ENCODE peak calls at places on chromosome 22, in six cellular contexts. One of them, this sample, is unnamed. For H3K4me1, H3K27me3 and H3K36me3, the result is how much of the 10 kb centered on the place peaks cover.

GRCh38 chr22:47139790-47140119 is 377.3 kb downstream of the TBC1D22A start:
- DNase-seq in transverse colon: no peak
- DNase-seq in fibroblast of lung: no peak
- DNase-seq in HepG2: no peak
- DNase-seq in heart right ventricle: no peak
- DNase-seq in spleen: no peak
- DNase-seq in this sample: no peak

GRCh38 chr22:38830845-38831108 is 13.1 kb downstream of the NPTXR start:
- DNase-seq in transverse colon: no peak
- DNase-seq in fibroblast of lung: no peak
- DNase-seq in HepG2: no peak
- DNase-seq in heart right ventricle: no peak
- DNase-seq in spleen: no peak
- DNase-seq in this sample: no peak

GRCh38 chr22:38943181-38943580 is 14.2 kb upstream of the APOBEC3A start:
- DNase-seq in transverse colon: peak
- DNase-seq in fibroblast of lung: no peak
- DNase-seq in HepG2: no peak
- DNase-seq in heart right ventricle: no peak
- DNase-seq in spleen: no peak
- DNase-seq in this sample: no peak

GRCh38 chr22:34160117-34160758 is 240.0 kb upstream of the LARGE1 start:
- DNase-seq in transverse colon: no peak
- DNase-seq in fibroblast of lung: no peak
- DNase-seq in HepG2: no peak
- DNase-seq in heart right ventricle: no peak
- DNase-seq in spleen: no peak
- DNase-seq in this sample: no peak

GRCh38 chr22:49018601-49019000 is 809.1 kb downstream of the BRD1 start:
- DNase-seq in transverse colon: no peak
- DNase-seq in fibroblast of lung: no peak
- DNase-seq in HepG2: no peak
- DNase-seq in heart right ventricle: no peak
- DNase-seq in spleen: peak
- DNase-seq in this sample: no peak

GRCh38 chr22:23565288-23565941 is 14.7 kb downstream of the IGLL1 start:
- DNase-seq in transverse colon: peak
- DNase-seq in fibroblast of lung: no peak
- DNase-seq in HepG2: no peak
- DNase-seq in heart right ventricle: no peak
- DNase-seq in spleen: peak
- DNase-seq in this sample: no peak

GRCh38 chr22:19808873-19809478 is 45.7 kb downstream of the GNB1L start:
- DNase-seq in transverse colon: no peak
- DNase-seq in fibroblast of lung: no peak
- DNase-seq in HepG2: no peak
- DNase-seq in heart right ventricle: peak
- DNase-seq in spleen: peak
- DNase-seq in this sample: no peak

GRCh38 chr22:40862013-40862412 is at the start of gene DNAJB7:
- DNase-seq in transverse colon: no peak
- DNase-seq in fibroblast of lung: no peak
- DNase-seq in HepG2: no peak
- DNase-seq in heart right ventricle: no peak
- DNase-seq in spleen: no peak
- DNase-seq in this sample: no peak

GRCh38 chr22:44311855-44312170 is 938 bp downstream of the SHISAL1 start:
- DNase-seq in transverse colon: no peak
- DNase-seq in fibroblast of lung: peak
- DNase-seq in HepG2: no peak
- DNase-seq in heart right ventricle: no peak
- DNase-seq in spleen: no peak
- DNase-seq in this sample: no peak

GRCh38 chr22:20661473-20661872 is 112.4 kb upstream of the SERPIND1 start:
- DNase-seq in transverse colon: no peak
- DNase-seq in fibroblast of lung: no peak
- DNase-seq in HepG2: no peak
- DNase-seq in heart right ventricle: no peak
- DNase-seq in spleen: no peak
- DNase-seq in this sample: no peak

GRCh38 chr22:43241138-43241597 is 54.2 kb upstream of the TTLL12 start:
- DNase-seq in transverse colon: no peak
- DNase-seq in fibroblast of lung: no peak
- DNase-seq in HepG2: peak
- DNase-seq in heart right ventricle: no peak
- DNase-seq in spleen: no peak
- DNase-seq in this sample: no peak

GRCh38 chr22:28568099-28568498 is 111.5 kb downstream of the TTC28 start:
- DNase-seq in transverse colon: no peak
- DNase-seq in fibroblast of lung: no peak
- DNase-seq in HepG2: no peak
- DNase-seq in heart right ventricle: no peak
- DNase-seq in spleen: no peak
- DNase-seq in this sample: no peak

GRCh38 chr22:39110631-39111561 is 13.9 kb downstream of the APOBEC3H start:
- DNase-seq in transverse colon: no peak
- DNase-seq in fibroblast of lung: no peak
- DNase-seq in HepG2: peak
- DNase-seq in heart right ventricle: no peak
- DNase-seq in spleen: no peak
- DNase-seq in this sample: no peak

GRCh38 chr22:19943665-19944026 is 2.0 kb upstream of the TXNRD2 start:
- DNase-seq in transverse colon: no peak
- DNase-seq in fibroblast of lung: peak
- DNase-seq in HepG2: peak
- DNase-seq in heart right ventricle: no peak
- DNase-seq in spleen: no peak
- DNase-seq in this sample: no peak

GRCh38 chr22:37803636-37804371 is 3.9 kb upstream of the GCAT start:
- DNase-seq in transverse colon: no peak
- DNase-seq in fibroblast of lung: no peak
- DNase-seq in HepG2: no peak
- DNase-seq in heart right ventricle: no peak
- DNase-seq in spleen: no peak
- DNase-seq in this sample: no peak

GRCh38 chr22:48632641-48633246 is 1194.9 kb downstream of the BRD1 start:
- DNase-seq in transverse colon: no peak
- DNase-seq in fibroblast of lung: no peak
- DNase-seq in HepG2: no peak
- DNase-seq in heart right ventricle: no peak
- DNase-seq in spleen: no peak
- DNase-seq in this sample: no peak

GRCh38 chr22:47219789-47220188 is 457.3 kb downstream of the TBC1D22A start:
- DNase-seq in transverse colon: no peak
- DNase-seq in fibroblast of lung: no peak
- DNase-seq in HepG2: no peak
- DNase-seq in heart right ventricle: no peak
- DNase-seq in spleen: no peak
- DNase-seq in this sample: no peak

GRCh38 chr22:38017939-38018885 is 33.9 kb upstream of the SOX10 start:
- DNase-seq in transverse colon: no peak
- DNase-seq in fibroblast of lung: no peak
- DNase-seq in HepG2: no peak
- DNase-seq in heart right ventricle: no peak
- DNase-seq in spleen: no peak
- DNase-seq in this sample: no peak

GRCh38 chr22:40857309-40857851 is 432 bp downstream of the XPNPEP3 start:
- DNase-seq in transverse colon: no peak
- DNase-seq in fibroblast of lung: no peak
- DNase-seq in HepG2: no peak
- DNase-seq in heart right ventricle: no peak
- DNase-seq in spleen: no peak
- DNase-seq in this sample: no peak

GRCh38 chr22:28711820-28712777 is 29.5 kb downstream of the CHEK2 start:
- DNase-seq in transverse colon: no peak
- DNase-seq in fibroblast of lung: peak
- DNase-seq in HepG2: peak
- DNase-seq in heart right ventricle: no peak
- DNase-seq in spleen: no peak
- DNase-seq in this sample: peak

GRCh38 chr22:40922484-40923303 is 28.5 kb upstream of the RBX1 start:
- DNase-seq in transverse colon: no peak
- DNase-seq in fibroblast of lung: peak
- DNase-seq in HepG2: peak
- DNase-seq in heart right ventricle: peak
- DNase-seq in spleen: no peak
- DNase-seq in this sample: no peak

GRCh38 chr22:24140357-24140756 is 40.9 kb upstream of the SUSD2 start:
- DNase-seq in transverse colon: no peak
- DNase-seq in fibroblast of lung: no peak
- DNase-seq in HepG2: no peak
- DNase-seq in heart right ventricle: no peak
- DNase-seq in spleen: no peak
- DNase-seq in this sample: no peak

GRCh38 chr22:39215070-39215396 is 29.7 kb downstream of the PDGFB start:
- DNase-seq in transverse colon: no peak
- DNase-seq in fibroblast of lung: no peak
- DNase-seq in HepG2: no peak
- DNase-seq in heart right ventricle: no peak
- DNase-seq in spleen: peak
- DNase-seq in this sample: no peak

GRCh38 chr22:38238519-38239051 is 34.2 kb downstream of the TMEM184B start:
- DNase-seq in transverse colon: no peak
- DNase-seq in fibroblast of lung: no peak
- DNase-seq in HepG2: no peak
- DNase-seq in heart right ventricle: no peak
- DNase-seq in spleen: no peak
- DNase-seq in this sample: no peak

GRCh38 chr22:47283616-47284270 is 521.3 kb downstream of the TBC1D22A start:
- DNase-seq in transverse colon: no peak
- DNase-seq in fibroblast of lung: no peak
- DNase-seq in HepG2: no peak
- DNase-seq in heart right ventricle: no peak
- DNase-seq in spleen: no peak
- DNase-seq in this sample: no peak

GRCh38 chr22:48651981-48652538 is 1175.6 kb downstream of the BRD1 start:
- DNase-seq in transverse colon: no peak
- DNase-seq in fibroblast of lung: peak
- DNase-seq in HepG2: no peak
- DNase-seq in heart right ventricle: no peak
- DNase-seq in spleen: no peak
- DNase-seq in this sample: no peak

GRCh38 chr22:36360011-36360410 is 27.8 kb downstream of the MYH9 start:
- DNase-seq in transverse colon: no peak
- DNase-seq in fibroblast of lung: no peak
- DNase-seq in HepG2: no peak
- DNase-seq in heart right ventricle: no peak
- DNase-seq in spleen: no peak
- DNase-seq in this sample: no peak

GRCh38 chr22:48513446-48513845 is 1314.2 kb downstream of the BRD1 start:
- DNase-seq in transverse colon: no peak
- DNase-seq in fibroblast of lung: no peak
- DNase-seq in HepG2: no peak
- DNase-seq in heart right ventricle: no peak
- DNase-seq in spleen: no peak
- DNase-seq in this sample: no peak

GRCh38 chr22:20582520-20583361 is 75.3 kb downstream of the MED15 start:
- DNase-seq in transverse colon: no peak
- DNase-seq in fibroblast of lung: no peak
- DNase-seq in HepG2: no peak
- DNase-seq in heart right ventricle: no peak
- DNase-seq in spleen: peak
- DNase-seq in this sample: no peak

DNA sequence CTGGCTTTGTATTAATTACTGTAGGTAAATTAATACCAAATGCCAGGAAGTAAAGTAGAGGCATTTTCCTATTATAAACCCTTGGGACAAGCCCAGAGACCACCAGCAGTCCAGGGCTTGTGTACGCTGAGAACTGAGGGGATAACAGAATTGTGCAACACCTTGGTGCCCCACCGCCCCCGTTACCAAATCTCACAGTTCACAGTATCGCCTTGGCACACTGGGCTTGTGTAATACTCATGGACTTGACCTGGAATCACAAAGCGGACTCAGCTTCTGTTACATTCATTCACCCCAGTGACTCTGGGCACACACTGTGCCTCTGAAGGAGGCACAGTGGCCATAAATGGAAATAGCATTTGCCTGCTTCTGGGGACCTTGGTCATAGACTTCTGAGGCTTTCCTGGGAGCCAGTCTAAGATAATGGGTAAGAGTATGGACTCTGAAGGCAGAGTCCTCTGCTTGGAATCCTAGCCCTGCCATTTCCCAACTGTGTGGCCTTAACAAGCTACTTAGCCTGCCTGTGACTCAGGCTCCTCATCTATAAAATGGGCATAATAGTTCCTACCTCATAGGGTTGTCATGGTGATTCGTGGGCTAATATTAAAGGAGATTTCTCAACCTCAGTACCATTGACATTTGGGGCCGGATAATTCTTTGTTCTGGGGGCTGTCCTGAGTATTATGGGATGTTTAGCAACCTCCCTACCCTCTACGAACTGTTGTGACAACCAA is 53.7 kb downstream of the TIMP3 start:
- DNase-seq in transverse colon: no peak
- DNase-seq in fibroblast of lung: no peak
- DNase-seq in HepG2: no peak
- DNase-seq in heart right ventricle: no peak
- DNase-seq in spleen: no peak
- DNase-seq in this sample: no peak
- H3K4me1 ChIP-seq in transverse colon: under half
- H3K4me1 ChIP-seq in fibroblast of lung: under half
- H3K4me1 ChIP-seq in HepG2: under half
- H3K4me1 ChIP-seq in heart right ventricle: half or more
- H3K4me1 ChIP-seq in spleen: under half
- H3K4me1 ChIP-seq in this sample: under half

GRCh38 chr22:41974691-41975290 is 5.5 kb downstream of the SEPTIN3 start:
- DNase-seq in transverse colon: no peak
- DNase-seq in fibroblast of lung: no peak
- DNase-seq in HepG2: no peak
- DNase-seq in heart right ventricle: no peak
- DNase-seq in spleen: no peak
- DNase-seq in this sample: no peak
- H3K27me3 ChIP-seq in transverse colon: half or more
- H3K27me3 ChIP-seq in fibroblast of lung: under half
- H3K27me3 ChIP-seq in HepG2: half or more
- H3K27me3 ChIP-seq in heart right ventricle: half or more
- H3K27me3 ChIP-seq in spleen: half or more
- H3K27me3 ChIP-seq in this sample: under half

DNA sequence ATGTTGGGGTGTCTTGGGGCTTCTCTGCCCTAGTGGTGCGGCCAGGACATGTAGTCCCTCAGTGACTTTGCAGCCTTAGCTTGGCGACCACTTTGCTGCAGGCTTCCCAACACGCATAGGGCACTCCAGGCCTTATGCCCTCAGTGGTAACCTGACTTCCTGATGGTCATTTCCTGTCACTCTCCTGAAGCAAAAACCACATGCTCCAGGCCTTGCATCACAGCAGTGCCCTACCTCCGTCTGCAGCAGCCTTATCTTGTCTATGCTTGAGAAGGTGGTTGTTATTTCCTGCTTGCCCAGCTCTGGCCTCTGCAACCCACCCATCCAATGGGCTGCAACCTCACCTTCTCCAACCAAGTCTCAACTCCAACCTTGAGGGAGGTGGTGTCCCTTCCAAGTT is 33.4 kb upstream of the PISD start:
- DNase-seq in transverse colon: no peak
- DNase-seq in fibroblast of lung: no peak
- DNase-seq in HepG2: no peak
- DNase-seq in heart right ventricle: no peak
- DNase-seq in spleen: no peak
- DNase-seq in this sample: no peak
- H3K36me3 ChIP-seq in transverse colon: under half
- H3K36me3 ChIP-seq in fibroblast of lung: under half
- H3K36me3 ChIP-seq in HepG2: under half
- H3K36me3 ChIP-seq in heart right ventricle: half or more
- H3K36me3 ChIP-seq in spleen: under half
- H3K36me3 ChIP-seq in this sample: under half

GRCh38 chr22:50717709-50718351 is 20.2 kb upstream of the ACR start:
- DNase-seq in transverse colon: no peak
- DNase-seq in fibroblast of lung: no peak
- DNase-seq in HepG2: no peak
- DNase-seq in heart right ventricle: no peak
- DNase-seq in spleen: no peak
- DNase-seq in this sample: no peak
- H3K4me1 ChIP-seq in transverse colon: under half
- H3K4me1 ChIP-seq in fibroblast of lung: under half
- H3K4me1 ChIP-seq in HepG2: under half
- H3K4me1 ChIP-seq in heart right ventricle: under half
- H3K4me1 ChIP-seq in spleen: under half
- H3K4me1 ChIP-seq in this sample: under half